ENCODE peak calls at places on chromosome X, in nine cellular contexts. M is fibroblast of pulmonary artery, D is adrenal gland, E is nephron progenitor cell, O is brain microvascular endothelial cell, H is MCF 10A, I is tibial nerve, W is AG09319, A is choroid plexus epithelial cell. X is an unnamed sample.

GRCh38 chrX:41686788-41687187 is 2.0 kb upstream of the GPR34 start:
- DNase-seq in A (no peak), M (no peak), W (no peak), E (no peak), D (no peak), H (no peak), I (no peak), O (no peak), X (no peak)

GRCh38 chrX:65668362-65669310 is 1.2 kb downstream of the MSN start:
- DNase-seq in M (peak; percentile 83), E (peak; percentile 16), H (peak; percentile 85), I (peak; percentile 32), A (peak; percentile 69), O (peak; percentile 50), W (peak; percentile 76), D (peak; percentile 47), X (peak; percentile 66)

GRCh38 chrX:37796805-37797204 is 16.9 kb downstream of the CYBB start:
- DNase-seq in O (no peak), W (no peak), E (no peak), D (peak; percentile 20), A (no peak), M (no peak), I (no peak), H (no peak), X (no peak)

GRCh38 chrX:40734956-40735317 is 405 bp downstream of the MED14 start:
- DNase-seq in A (peak; percentile 24), H (peak; percentile 10), W (no peak), O (no peak), I (no peak), M (peak; percentile 16), E (no peak), D (peak; percentile 29), X (no peak)

GRCh38 chrX:11781734-11782370 is 23.8 kb downstream of the MSL3 start:
- DNase-seq in D (no peak), W (no peak), E (no peak), A (no peak), I (no peak), O (no peak), H (no peak), M (no peak), X (peak; percentile 82)

GRCh38 chrX:2682582-2683177 is 8.4 kb upstream of the CD99 start:
- DNase-seq in E (no peak), W (no peak), H (no peak), D (no peak), I (no peak), A (no peak), M (no peak), O (no peak), X (no peak)

GRCh38 chrX:42951747-42952146 is 173.8 kb upstream of the PPP1R2C start:
- DNase-seq in A (no peak), O (no peak), I (no peak), W (no peak), E (no peak), M (no peak), D (no peak), H (no peak), X (no peak)

GRCh38 chrX:53287493-53288138 is 6.2 kb upstream of the IQSEC2 start:
- DNase-seq in I (peak; percentile 18), A (peak; percentile 40), O (peak; percentile 43), H (peak; percentile 84), D (peak; percentile 60), M (peak; percentile 50), E (no peak), W (peak; percentile 34), X (peak; percentile 39)

GRCh38 chrX:72409993-72410392 is 104.3 kb upstream of the CITED1 start:
- DNase-seq in W (no peak), M (no peak), E (no peak), D (no peak), H (no peak), I (no peak), A (no peak), O (no peak), X (no peak)

GRCh38 chrX:108307408-108308085 is 130.7 kb downstream of the COL4A6 start:
- DNase-seq in E (no peak), W (no peak), D (no peak), O (peak; percentile 60), M (peak; percentile 59), I (no peak), H (peak; percentile 39), A (peak; percentile 57), X (peak; percentile 25)

GRCh38 chrX:116872931-116873330 is 410.2 kb upstream of the CT83 start:
- DNase-seq in A (no peak), M (no peak), I (no peak), O (peak; percentile 0), E (no peak), H (no peak), W (no peak), D (no peak), X (peak; percentile 17)

GRCh38 chrX:155070038-155070437 is 898 bp downstream of the CMC4 start:
- DNase-seq in E (no peak), H (peak; percentile 9), D (no peak), I (no peak), A (no peak), O (no peak), M (no peak), W (no peak), X (no peak)

GRCh38 chrX:14491689-14492088 is 37.6 kb upstream of the GLRA2 start:
- DNase-seq in H (no peak), A (no peak), D (no peak), W (no peak), E (no peak), I (no peak), O (no peak), M (no peak), X (peak; percentile 19)

GRCh38 chrX:40108084-40108958 is 10.6 kb upstream of the BCOR start:
- DNase-seq in I (no peak), H (no peak), A (peak; percentile 30), M (no peak), W (no peak), E (peak; percentile 72), D (peak; percentile 54), O (no peak), X (no peak)

GRCh38 chrX:68196939-68197791 is 236.1 kb downstream of the OPHN1 start:
- DNase-seq in M (peak; percentile 63), I (peak; percentile 35), W (peak; percentile 12), D (peak; percentile 30), E (peak; percentile 28), O (peak; percentile 34), H (peak; percentile 73), A (peak; percentile 71), X (peak; percentile 50)

GRCh38 chrX:43096830-43097229 is 318.9 kb upstream of the PPP1R2C start:
- DNase-seq in M (no peak), E (no peak), A (no peak), O (no peak), I (no peak), D (no peak), W (no peak), H (no peak), X (no peak)

GRCh38 chrX:112798736-112799135 is 41.9 kb downstream of the AMOT start:
- DNase-seq in H (no peak), O (no peak), M (no peak), A (no peak), D (no peak), I (no peak), E (no peak), W (no peak), X (no peak)

GRCh38 chrX:41781500-41781899 is 57.5 kb downstream of the GPR82 start:
- DNase-seq in M (peak; percentile 60), O (peak; percentile 41), E (no peak), H (peak; percentile 47), A (peak; percentile 63), I (no peak), D (no peak), W (peak; percentile 14), X (peak; percentile 44)

GRCh38 chrX:117538441-117539418 is 577.9 kb downstream of the KLHL13 start:
- DNase-seq in H (peak; percentile 1), W (no peak), O (no peak), A (no peak), D (no peak), I (no peak), M (no peak), E (no peak), X (no peak)

GRCh38 chrX:104084534-104085277 is 8.7 kb upstream of the TMSB15C start:
- DNase-seq in H (no peak), M (no peak), E (no peak), W (no peak), D (no peak), A (no peak), I (no peak), O (no peak), X (no peak)

GRCh38 chrX:13092455-13092941 is 48.1 kb upstream of the FAM9C start:
- DNase-seq in D (no peak), A (no peak), W (no peak), H (no peak), E (no peak), M (no peak), I (no peak), O (no peak), X (no peak)

GRCh38 chrX:131746491-131746968 is 202.7 kb downstream of the OR13H1 start:
- DNase-seq in I (no peak), W (peak; percentile 71), O (peak; percentile 67), E (no peak), H (peak; percentile 95), M (no peak), A (no peak), D (peak; percentile 87), X (no peak)
- TF ChIP-seq CTCF in I (peak; percentile 35), W (peak; percentile 29), O (peak; percentile 42), E (no peak), H (peak; percentile 62), M (no peak), A (no peak), D (peak; percentile 26), X (no peak)

GRCh38 chrX:88136328-88136727 is 610.7 kb upstream of the CPXCR1 start:
- DNase-seq in H (no peak), E (no peak), D (no peak), I (no peak), A (no peak), O (no peak), M (no peak), W (no peak), X (no peak)

GRCh38 chrX:88135735-88136134 is 611.3 kb upstream of the CPXCR1 start:
- DNase-seq in H (peak; percentile 13), O (no peak), M (peak; percentile 1), W (no peak), D (no peak), A (peak; percentile 1), I (no peak), E (no peak), X (no peak)
- TF ChIP-seq CTCF in H (peak; percentile 19), O (no peak), M (no peak), W (no peak), D (no peak), A (no peak), I (no peak), E (peak; percentile 48), X (no peak)

DNA sequence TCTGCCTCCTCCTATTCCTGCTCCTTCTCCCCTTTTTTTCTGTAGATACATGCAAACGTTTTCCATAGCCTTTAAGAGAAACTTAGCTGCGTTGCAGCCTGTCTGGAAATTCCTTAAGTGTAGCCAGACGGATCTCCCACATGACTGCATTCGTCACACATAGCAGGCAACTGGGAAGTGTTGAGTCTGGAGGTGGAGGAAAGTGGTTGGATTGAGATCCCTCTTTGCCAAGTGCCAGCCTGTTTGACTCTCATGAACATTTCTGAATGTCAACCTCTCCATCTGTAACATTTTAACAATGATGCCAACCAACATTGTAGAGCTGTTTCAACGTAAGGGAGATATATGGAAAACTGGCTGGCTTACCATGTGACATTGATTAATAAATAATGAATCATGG is 45.1 kb upstream of the FAM9A start:
- DNase-seq in D (no peak), W (no peak), A (no peak), H (no peak), O (no peak), M (no peak), E (peak; percentile 1), I (no peak), X (peak; percentile 44)
- TF ChIP-seq CTCF in D (no peak), W (no peak), A (no peak), H (no peak), O (no peak), M (no peak), E (no peak), I (no peak), X (no peak)

GRCh38 chrX:141278306-141278705 is 36.0 kb upstream of the SPANXC start:
- DNase-seq in O (no peak), E (peak; percentile 10), M (peak; percentile 35), A (peak; percentile 36), W (no peak), I (no peak), D (no peak), H (peak; percentile 66), X (peak; percentile 9)
- TF ChIP-seq CTCF in O (peak; percentile 76), E (peak; percentile 58), M (peak; percentile 71), A (peak; percentile 79), W (peak; percentile 64), I (peak; percentile 35), D (peak; percentile 38), H (peak; percentile 74), X (peak; percentile 53)

X was measured in bronchial epithelial cell.